ENCODE peak calls at places on chromosomes 6 and 20, in nine cellular contexts. One of them, this sample, is unnamed.

GRCh38 chr6:165184192-165184979 is 125.0 kb downstream of the C6orf118 start:
- DNase-seq in Peyer's patch: no peak
- DNase-seq in coronary artery: no peak
- DNase-seq in lower lobe of right lung: no peak
- DNase-seq in SK-N-SH: no peak
- DNase-seq in fibroblast of lung: peak
- DNase-seq in pancreas: no peak
- DNase-seq in uterus: no peak
- DNase-seq in spleen: no peak
- DNase-seq in this sample: no peak

GRCh38 chr20:49713779-49714712 is at the start of gene B4GALT5:
- DNase-seq in Peyer's patch: peak
- DNase-seq in coronary artery: peak
- DNase-seq in lower lobe of right lung: peak
- DNase-seq in SK-N-SH: peak
- DNase-seq in fibroblast of lung: peak
- DNase-seq in pancreas: peak
- DNase-seq in uterus: peak
- DNase-seq in spleen: peak
- DNase-seq in this sample: no peak

GRCh38 chr20:16785221-16785620 is 37.1 kb downstream of the OTOR start:
- DNase-seq in Peyer's patch: no peak
- DNase-seq in coronary artery: no peak
- DNase-seq in lower lobe of right lung: no peak
- DNase-seq in SK-N-SH: no peak
- DNase-seq in fibroblast of lung: peak
- DNase-seq in pancreas: no peak
- DNase-seq in uterus: no peak
- DNase-seq in spleen: no peak
- DNase-seq in this sample: no peak

GRCh38 chr6:155543141-155543870 is 87.7 kb upstream of the NOX3 start:
- DNase-seq in Peyer's patch: no peak
- DNase-seq in coronary artery: no peak
- DNase-seq in lower lobe of right lung: no peak
- DNase-seq in SK-N-SH: no peak
- DNase-seq in fibroblast of lung: peak
- DNase-seq in pancreas: no peak
- DNase-seq in uterus: no peak
- DNase-seq in spleen: no peak
- DNase-seq in this sample: no peak

GRCh38 chr6:146543211-146543939 is at the start of gene RAB32:
- DNase-seq in Peyer's patch: peak
- DNase-seq in coronary artery: peak
- DNase-seq in lower lobe of right lung: peak
- DNase-seq in SK-N-SH: peak
- DNase-seq in fibroblast of lung: peak
- DNase-seq in pancreas: peak
- DNase-seq in uterus: peak
- DNase-seq in spleen: peak
- DNase-seq in this sample: peak

GRCh38 chr6:55868910-55869479 is 6.4 kb downstream of the BMP5 start:
- DNase-seq in Peyer's patch: no peak
- DNase-seq in coronary artery: no peak
- DNase-seq in lower lobe of right lung: no peak
- DNase-seq in SK-N-SH: no peak
- DNase-seq in fibroblast of lung: peak
- DNase-seq in pancreas: no peak
- DNase-seq in uterus: no peak
- DNase-seq in spleen: no peak
- DNase-seq in this sample: no peak

GRCh38 chr6:26271640-26272090 is 93.3 kb upstream of the BTN3A2 start:
- DNase-seq in Peyer's patch: no peak
- DNase-seq in coronary artery: no peak
- DNase-seq in lower lobe of right lung: no peak
- DNase-seq in SK-N-SH: no peak
- DNase-seq in fibroblast of lung: no peak
- DNase-seq in pancreas: no peak
- DNase-seq in uterus: no peak
- DNase-seq in spleen: no peak
- DNase-seq in this sample: no peak

GRCh38 chr20:31355981-31356380 is 12.4 kb upstream of the DEFB118 start:
- DNase-seq in Peyer's patch: no peak
- DNase-seq in coronary artery: no peak
- DNase-seq in lower lobe of right lung: no peak
- DNase-seq in SK-N-SH: no peak
- DNase-seq in fibroblast of lung: peak
- DNase-seq in pancreas: no peak
- DNase-seq in uterus: no peak
- DNase-seq in spleen: no peak
- DNase-seq in this sample: no peak

GRCh38 chr6:213284-213683 is 79.0 kb upstream of the DUSP22 start:
- DNase-seq in Peyer's patch: no peak
- DNase-seq in coronary artery: no peak
- DNase-seq in lower lobe of right lung: no peak
- DNase-seq in SK-N-SH: no peak
- DNase-seq in fibroblast of lung: no peak
- DNase-seq in pancreas: no peak
- DNase-seq in uterus: no peak
- DNase-seq in spleen: no peak
- DNase-seq in this sample: no peak

DNA sequence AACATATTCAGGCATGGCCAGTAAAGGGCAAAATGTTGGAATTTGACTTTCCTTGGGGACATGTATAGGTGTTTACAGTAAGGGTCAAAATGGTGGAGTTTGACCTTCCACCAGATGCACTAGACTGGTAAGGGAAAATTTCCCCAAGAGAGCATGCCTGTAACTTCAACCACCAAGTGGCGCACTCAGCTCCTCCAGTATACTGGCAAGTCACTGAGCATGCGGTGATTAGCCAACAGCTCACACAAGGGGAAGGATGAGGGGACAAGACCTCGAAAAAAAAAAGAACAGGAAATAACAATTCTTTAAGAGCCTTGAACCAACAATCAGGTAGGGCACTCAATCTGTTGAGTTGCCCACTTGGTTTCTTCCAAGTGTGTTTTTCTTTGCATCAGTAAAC is 140.9 kb downstream of the EYS start:
- DNase-seq in Peyer's patch: no peak
- DNase-seq in coronary artery: no peak
- DNase-seq in lower lobe of right lung: no peak
- DNase-seq in SK-N-SH: no peak
- DNase-seq in fibroblast of lung: no peak
- DNase-seq in pancreas: no peak
- DNase-seq in uterus: no peak
- DNase-seq in spleen: no peak
- DNase-seq in this sample: no peak
- TF ChIP-seq CTCF in Peyer's patch: no peak
- TF ChIP-seq CTCF in coronary artery: no peak
- TF ChIP-seq CTCF in lower lobe of right lung: no peak
- TF ChIP-seq CTCF in SK-N-SH: peak
- TF ChIP-seq CTCF in fibroblast of lung: no peak
- TF ChIP-seq CTCF in pancreas: no peak
- TF ChIP-seq CTCF in uterus: no peak
- TF ChIP-seq CTCF in spleen: no peak
- TF ChIP-seq CTCF in this sample: no peak

GRCh38 chr6:36807750-36808149 is 31.5 kb downstream of the CPNE5 start:
- DNase-seq in Peyer's patch: no peak
- DNase-seq in coronary artery: no peak
- DNase-seq in lower lobe of right lung: no peak
- DNase-seq in SK-N-SH: no peak
- DNase-seq in fibroblast of lung: no peak
- DNase-seq in pancreas: no peak
- DNase-seq in uterus: no peak
- DNase-seq in spleen: no peak
- DNase-seq in this sample: no peak

GRCh38 chr6:36807143-36807542 is 32.1 kb downstream of the CPNE5 start:
- DNase-seq in Peyer's patch: no peak
- DNase-seq in coronary artery: no peak
- DNase-seq in lower lobe of right lung: no peak
- DNase-seq in SK-N-SH: no peak
- DNase-seq in fibroblast of lung: no peak
- DNase-seq in pancreas: no peak
- DNase-seq in uterus: no peak
- DNase-seq in spleen: no peak
- DNase-seq in this sample: no peak

GRCh38 chr6:36805107-36805797 is 34.0 kb downstream of the CPNE5 start:
- DNase-seq in Peyer's patch: no peak
- DNase-seq in coronary artery: no peak
- DNase-seq in lower lobe of right lung: no peak
- DNase-seq in SK-N-SH: no peak
- DNase-seq in fibroblast of lung: no peak
- DNase-seq in pancreas: no peak
- DNase-seq in uterus: no peak
- DNase-seq in spleen: no peak
- DNase-seq in this sample: no peak

GRCh38 chr6:36804549-36804948 is 34.7 kb downstream of the CPNE5 start:
- DNase-seq in Peyer's patch: no peak
- DNase-seq in coronary artery: no peak
- DNase-seq in lower lobe of right lung: no peak
- DNase-seq in SK-N-SH: no peak
- DNase-seq in fibroblast of lung: no peak
- DNase-seq in pancreas: no peak
- DNase-seq in uterus: no peak
- DNase-seq in spleen: no peak
- DNase-seq in this sample: no peak

DNA sequence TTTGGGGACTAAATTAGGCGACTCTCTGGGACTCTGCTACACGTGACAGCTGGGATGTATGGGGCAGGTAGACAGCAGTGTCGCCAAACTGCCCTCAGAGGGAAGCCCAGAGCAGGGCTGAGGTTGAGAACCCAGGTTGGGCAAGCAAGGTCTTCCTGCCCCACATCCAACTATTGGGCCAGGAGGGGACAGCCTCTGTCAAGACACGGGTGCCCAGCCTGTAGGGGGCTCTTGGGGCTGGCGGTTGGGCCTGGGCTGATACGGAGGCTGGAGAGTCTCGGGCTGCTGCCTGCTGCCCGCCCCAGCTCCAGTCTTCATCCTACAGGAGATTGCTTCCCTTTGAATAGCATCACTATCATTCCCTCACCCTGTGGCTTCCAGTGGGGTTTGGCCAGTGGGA is 33.3 kb downstream of the CPNE5 start:
- DNase-seq in Peyer's patch: no peak
- DNase-seq in coronary artery: no peak
- DNase-seq in lower lobe of right lung: no peak
- DNase-seq in SK-N-SH: no peak
- DNase-seq in fibroblast of lung: no peak
- DNase-seq in pancreas: no peak
- DNase-seq in uterus: no peak
- DNase-seq in spleen: no peak
- DNase-seq in this sample: no peak
- TF ChIP-seq CTCF in Peyer's patch: no peak
- TF ChIP-seq CTCF in coronary artery: no peak
- TF ChIP-seq CTCF in lower lobe of right lung: no peak
- TF ChIP-seq CTCF in SK-N-SH: no peak
- TF ChIP-seq CTCF in fibroblast of lung: no peak
- TF ChIP-seq CTCF in pancreas: no peak
- TF ChIP-seq CTCF in uterus: no peak
- TF ChIP-seq CTCF in spleen: no peak
- TF ChIP-seq CTCF in this sample: no peak

GRCh38 chr6:163352966-163353365 is 61.6 kb upstream of the QKI start:
- DNase-seq in Peyer's patch: no peak
- DNase-seq in coronary artery: no peak
- DNase-seq in lower lobe of right lung: no peak
- DNase-seq in SK-N-SH: no peak
- DNase-seq in fibroblast of lung: no peak
- DNase-seq in pancreas: no peak
- DNase-seq in uterus: no peak
- DNase-seq in spleen: no peak
- DNase-seq in this sample: no peak

GRCh38 chr6:163349696-163350095 is 64.8 kb upstream of the QKI start:
- DNase-seq in Peyer's patch: no peak
- DNase-seq in coronary artery: no peak
- DNase-seq in lower lobe of right lung: no peak
- DNase-seq in SK-N-SH: no peak
- DNase-seq in fibroblast of lung: no peak
- DNase-seq in pancreas: no peak
- DNase-seq in uterus: no peak
- DNase-seq in spleen: no peak
- DNase-seq in this sample: no peak

GRCh38 chr6:163354779-163355431 is 59.6 kb upstream of the QKI start:
- DNase-seq in Peyer's patch: no peak
- DNase-seq in coronary artery: no peak
- DNase-seq in lower lobe of right lung: peak
- DNase-seq in SK-N-SH: peak
- DNase-seq in fibroblast of lung: peak
- DNase-seq in pancreas: no peak
- DNase-seq in uterus: no peak
- DNase-seq in spleen: no peak
- DNase-seq in this sample: no peak

GRCh38 chr6:163354085-163354484 is 60.4 kb upstream of the QKI start:
- DNase-seq in Peyer's patch: no peak
- DNase-seq in coronary artery: no peak
- DNase-seq in lower lobe of right lung: no peak
- DNase-seq in SK-N-SH: no peak
- DNase-seq in fibroblast of lung: peak
- DNase-seq in pancreas: no peak
- DNase-seq in uterus: no peak
- DNase-seq in spleen: no peak
- DNase-seq in this sample: peak

DNA sequence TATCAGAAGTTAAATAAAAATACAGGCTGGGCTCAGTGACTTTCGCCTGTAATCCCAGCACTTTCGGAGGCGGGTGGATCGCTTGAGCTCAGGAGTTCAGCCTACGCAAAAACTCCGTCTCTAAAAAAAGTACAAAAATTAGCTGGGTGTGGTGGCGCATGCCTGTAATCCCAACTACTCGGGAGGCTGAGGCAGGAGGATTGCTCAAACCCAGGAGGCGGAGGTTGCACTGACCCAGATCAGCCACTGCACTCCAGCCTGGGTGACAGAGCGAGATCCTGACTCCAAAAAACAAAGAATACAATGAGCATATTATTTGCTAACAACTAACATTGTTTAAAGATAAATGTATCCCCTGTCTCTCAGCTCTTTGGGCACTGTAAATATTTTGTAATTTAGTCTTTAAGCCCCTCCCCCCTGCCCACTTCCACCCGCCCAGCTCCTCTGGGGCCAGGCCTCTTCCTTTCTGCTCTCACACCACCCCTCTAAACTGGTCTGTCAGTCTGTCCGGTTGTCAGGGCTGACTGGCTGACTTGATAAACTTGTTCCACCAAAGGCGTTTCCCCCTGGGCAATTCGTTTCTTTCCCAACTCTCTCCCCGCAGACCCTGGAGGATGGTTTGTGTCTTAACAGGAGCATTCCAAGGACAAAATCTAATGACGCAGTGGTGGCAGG is 62.4 kb upstream of the QKI start:
- DNase-seq in Peyer's patch: no peak
- DNase-seq in coronary artery: no peak
- DNase-seq in lower lobe of right lung: no peak
- DNase-seq in SK-N-SH: no peak
- DNase-seq in fibroblast of lung: no peak
- DNase-seq in pancreas: no peak
- DNase-seq in uterus: no peak
- DNase-seq in spleen: no peak
- DNase-seq in this sample: no peak
- TF ChIP-seq CTCF in Peyer's patch: no peak
- TF ChIP-seq CTCF in coronary artery: no peak
- TF ChIP-seq CTCF in lower lobe of right lung: no peak
- TF ChIP-seq CTCF in SK-N-SH: no peak
- TF ChIP-seq CTCF in fibroblast of lung: no peak
- TF ChIP-seq CTCF in pancreas: no peak
- TF ChIP-seq CTCF in uterus: no peak
- TF ChIP-seq CTCF in spleen: no peak
- TF ChIP-seq CTCF in this sample: no peak

GRCh38 chr6:79601020-79601609 is 30.0 kb upstream of the SH3BGRL2 start:
- DNase-seq in Peyer's patch: no peak
- DNase-seq in coronary artery: no peak
- DNase-seq in lower lobe of right lung: no peak
- DNase-seq in SK-N-SH: no peak
- DNase-seq in fibroblast of lung: peak
- DNase-seq in pancreas: no peak
- DNase-seq in uterus: no peak
- DNase-seq in spleen: no peak
- DNase-seq in this sample: no peak
- TF ChIP-seq CTCF in Peyer's patch: no peak
- TF ChIP-seq CTCF in coronary artery: no peak
- TF ChIP-seq CTCF in lower lobe of right lung: no peak
- TF ChIP-seq CTCF in SK-N-SH: no peak
- TF ChIP-seq CTCF in fibroblast of lung: no peak
- TF ChIP-seq CTCF in pancreas: no peak
- TF ChIP-seq CTCF in uterus: no peak
- TF ChIP-seq CTCF in spleen: no peak
- TF ChIP-seq CTCF in this sample: no peak